ENCODE peak calls at places on chromosomes 1 and 21, in seven cellular contexts. One of them, this sample, is unnamed.

GRCh38 chr1:31666290-31666963 is 21.8 kb upstream of the PEF1 start:
- DNase-seq in mesendoderm: no peak
- DNase-seq in neuronal stem cell: no peak
- DNase-seq in heart right ventricle: no peak
- DNase-seq in Peyer's patch: peak; percentile 89
- DNase-seq in neural progenitor cell: no peak
- DNase-seq in psoas muscle: no peak
- DNase-seq in this sample: no peak

GRCh38 chr1:93713247-93713764 is 31.7 kb upstream of the BCAR3 start:
- DNase-seq in mesendoderm: peak; percentile 30
- DNase-seq in neuronal stem cell: no peak
- DNase-seq in heart right ventricle: no peak
- DNase-seq in Peyer's patch: no peak
- DNase-seq in neural progenitor cell: no peak
- DNase-seq in psoas muscle: no peak
- DNase-seq in this sample: no peak

GRCh38 chr21:29163381-29164115 is 33.1 kb downstream of the MAP3K7CL start:
- DNase-seq in mesendoderm: no peak
- DNase-seq in neuronal stem cell: no peak
- DNase-seq in heart right ventricle: no peak
- DNase-seq in Peyer's patch: no peak
- DNase-seq in neural progenitor cell: no peak
- DNase-seq in psoas muscle: no peak
- DNase-seq in this sample: no peak

GRCh38 chr1:197917813-197918646 is 858 bp downstream of the LHX9 start:
- DNase-seq in mesendoderm: no peak
- DNase-seq in neuronal stem cell: peak; percentile 47
- DNase-seq in heart right ventricle: no peak
- DNase-seq in Peyer's patch: no peak
- DNase-seq in neural progenitor cell: peak; percentile 64
- DNase-seq in psoas muscle: no peak
- DNase-seq in this sample: no peak

GRCh38 chr1:36656271-36656670 is 173.6 kb upstream of the CSF3R start:
- DNase-seq in mesendoderm: no peak
- DNase-seq in neuronal stem cell: no peak
- DNase-seq in heart right ventricle: no peak
- DNase-seq in Peyer's patch: no peak
- DNase-seq in neural progenitor cell: no peak
- DNase-seq in psoas muscle: no peak
- DNase-seq in this sample: no peak

GRCh38 chr1:68453060-68453665 is 3.4 kb upstream of the RPE65 start:
- DNase-seq in mesendoderm: no peak
- DNase-seq in neuronal stem cell: no peak
- DNase-seq in heart right ventricle: no peak
- DNase-seq in Peyer's patch: no peak
- DNase-seq in neural progenitor cell: no peak
- DNase-seq in psoas muscle: no peak
- DNase-seq in this sample: no peak

GRCh38 chr1:196148367-196148970 is 459.8 kb downstream of the KCNT2 start:
- DNase-seq in mesendoderm: peak; percentile 29
- DNase-seq in neuronal stem cell: no peak
- DNase-seq in heart right ventricle: no peak
- DNase-seq in Peyer's patch: no peak
- DNase-seq in neural progenitor cell: peak; percentile 10
- DNase-seq in psoas muscle: no peak
- DNase-seq in this sample: no peak

GRCh38 chr1:213103377-213104306 is 52.6 kb downstream of the RPS6KC1 start:
- DNase-seq in mesendoderm: no peak
- DNase-seq in neuronal stem cell: no peak
- DNase-seq in heart right ventricle: no peak
- DNase-seq in Peyer's patch: no peak
- DNase-seq in neural progenitor cell: no peak
- DNase-seq in psoas muscle: no peak
- DNase-seq in this sample: no peak

GRCh38 chr21:45104560-45104959 is 30.2 kb downstream of the ADARB1 start:
- DNase-seq in mesendoderm: no peak
- DNase-seq in neuronal stem cell: no peak
- DNase-seq in heart right ventricle: peak; percentile 66
- DNase-seq in Peyer's patch: no peak
- DNase-seq in neural progenitor cell: no peak
- DNase-seq in psoas muscle: no peak
- DNase-seq in this sample: no peak

GRCh38 chr1:68111804-68112436 is 61.5 kb upstream of the DIRAS3 start:
- DNase-seq in mesendoderm: peak; percentile 46
- DNase-seq in neuronal stem cell: peak; percentile 36
- DNase-seq in heart right ventricle: peak; percentile 72
- DNase-seq in Peyer's patch: peak; percentile 75
- DNase-seq in neural progenitor cell: peak; percentile 78
- DNase-seq in psoas muscle: peak; percentile 59
- DNase-seq in this sample: peak; percentile 4

GRCh38 chr1:201295861-201296260 is 12.6 kb downstream of the PKP1 start:
- DNase-seq in mesendoderm: no peak
- DNase-seq in neuronal stem cell: no peak
- DNase-seq in heart right ventricle: no peak
- DNase-seq in Peyer's patch: no peak
- DNase-seq in neural progenitor cell: no peak
- DNase-seq in psoas muscle: no peak
- DNase-seq in this sample: no peak

GRCh38 chr1:46549697-46550681 is 1.5 kb downstream of the KNCN start:
- DNase-seq in mesendoderm: peak; percentile 87
- DNase-seq in neuronal stem cell: peak; percentile 55
- DNase-seq in heart right ventricle: no peak
- DNase-seq in Peyer's patch: peak; percentile 58
- DNase-seq in neural progenitor cell: peak; percentile 58
- DNase-seq in psoas muscle: no peak
- DNase-seq in this sample: no peak

GRCh38 chr1:222370911-222371717 is 176.8 kb downstream of the HHIPL2 start:
- DNase-seq in mesendoderm: peak; percentile 32
- DNase-seq in neuronal stem cell: no peak
- DNase-seq in heart right ventricle: no peak
- DNase-seq in Peyer's patch: no peak
- DNase-seq in neural progenitor cell: no peak
- DNase-seq in psoas muscle: no peak
- DNase-seq in this sample: no peak

GRCh38 chr21:36480618-36481017 is 696 bp upstream of the CLDN14 start:
- DNase-seq in mesendoderm: no peak
- DNase-seq in neuronal stem cell: no peak
- DNase-seq in heart right ventricle: no peak
- DNase-seq in Peyer's patch: no peak
- DNase-seq in neural progenitor cell: no peak
- DNase-seq in psoas muscle: no peak
- DNase-seq in this sample: no peak

GRCh38 chr1:53617382-53618217 is 121.4 kb downstream of the GLIS1 start:
- DNase-seq in mesendoderm: no peak
- DNase-seq in neuronal stem cell: no peak
- DNase-seq in heart right ventricle: no peak
- DNase-seq in Peyer's patch: peak; percentile 41
- DNase-seq in neural progenitor cell: no peak
- DNase-seq in psoas muscle: no peak
- DNase-seq in this sample: no peak

GRCh38 chr1:21901986-21902377 is 35.1 kb downstream of the HSPG2 start:
- DNase-seq in mesendoderm: no peak
- DNase-seq in neuronal stem cell: no peak
- DNase-seq in heart right ventricle: no peak
- DNase-seq in Peyer's patch: no peak
- DNase-seq in neural progenitor cell: peak; percentile 69
- DNase-seq in psoas muscle: no peak
- DNase-seq in this sample: no peak

GRCh38 chr21:16709866-16710550 is 802.8 kb upstream of the CXADR start:
- DNase-seq in mesendoderm: peak; percentile 15
- DNase-seq in neuronal stem cell: no peak
- DNase-seq in heart right ventricle: no peak
- DNase-seq in Peyer's patch: no peak
- DNase-seq in neural progenitor cell: peak; percentile 15
- DNase-seq in psoas muscle: no peak
- DNase-seq in this sample: no peak

GRCh38 chr1:16721871-16722641 is 18.3 kb upstream of the RNU1-4 start:
- DNase-seq in mesendoderm: no peak
- DNase-seq in neuronal stem cell: no peak
- DNase-seq in heart right ventricle: no peak
- DNase-seq in Peyer's patch: no peak
- DNase-seq in neural progenitor cell: peak; percentile 1
- DNase-seq in psoas muscle: peak; percentile 1
- DNase-seq in this sample: no peak

GRCh38 chr1:16727190-16728111 is 12.9 kb upstream of the RNU1-4 start:
- DNase-seq in mesendoderm: peak; percentile 91
- DNase-seq in neuronal stem cell: no peak
- DNase-seq in heart right ventricle: peak; percentile 24
- DNase-seq in Peyer's patch: peak; percentile 66
- DNase-seq in neural progenitor cell: peak; percentile 57
- DNase-seq in psoas muscle: peak; percentile 34
- DNase-seq in this sample: no peak

GRCh38 chr1:16719571-16720402 is 20.5 kb upstream of the RNU1-4 start:
- DNase-seq in mesendoderm: no peak
- DNase-seq in neuronal stem cell: no peak
- DNase-seq in heart right ventricle: no peak
- DNase-seq in Peyer's patch: peak; percentile 48
- DNase-seq in neural progenitor cell: no peak
- DNase-seq in psoas muscle: peak; percentile 11
- DNase-seq in this sample: no peak

GRCh38 chr1:16720403-16721223 is 19.7 kb upstream of the RNU1-4 start:
- DNase-seq in mesendoderm: no peak
- DNase-seq in neuronal stem cell: no peak
- DNase-seq in heart right ventricle: no peak
- DNase-seq in Peyer's patch: no peak
- DNase-seq in neural progenitor cell: peak; percentile 1
- DNase-seq in psoas muscle: peak; percentile 11
- DNase-seq in this sample: no peak

DNA sequence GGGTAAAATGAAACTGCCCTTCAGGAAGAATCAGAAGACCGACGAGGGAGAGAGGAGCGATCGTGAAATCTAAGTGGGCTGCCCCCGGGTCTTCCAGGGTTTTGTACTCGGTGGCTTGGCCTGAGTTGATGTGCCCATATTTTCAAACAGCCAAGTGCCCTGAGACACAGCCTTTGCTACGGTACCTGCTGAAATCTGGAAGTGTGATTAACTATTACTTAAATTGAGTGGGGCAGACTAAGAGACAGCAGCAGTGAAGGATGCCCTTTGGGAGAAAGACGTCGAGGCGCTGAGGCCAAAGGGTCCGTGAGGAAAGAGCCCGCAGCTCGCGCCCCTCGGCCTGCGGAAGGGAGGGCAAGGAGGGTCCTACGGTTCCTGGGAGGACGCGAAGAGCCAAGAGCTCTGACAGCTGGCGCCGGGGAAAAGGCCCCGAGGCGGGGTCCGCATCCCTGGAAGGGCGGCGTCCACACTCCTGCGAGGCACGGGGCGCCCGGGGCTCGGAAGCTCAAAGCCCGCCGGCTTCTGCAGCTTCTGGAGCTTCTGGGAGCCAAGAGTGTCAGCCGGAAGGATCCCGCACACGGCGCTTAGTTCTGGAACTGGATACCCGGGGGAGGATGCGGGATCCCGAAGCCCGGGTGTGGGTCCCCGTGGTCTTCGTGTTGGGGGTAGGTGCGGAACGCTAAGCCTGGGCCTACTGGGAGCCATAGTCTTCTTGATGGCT is 15.4 kb upstream of the RNU1-4 start:
- DNase-seq in mesendoderm: no peak
- DNase-seq in neuronal stem cell: no peak
- DNase-seq in heart right ventricle: peak; percentile 29
- DNase-seq in Peyer's patch: peak; percentile 52
- DNase-seq in neural progenitor cell: peak; percentile 16
- DNase-seq in psoas muscle: peak; percentile 19
- DNase-seq in this sample: no peak
- H3K27me3 ChIP-seq in mesendoderm: peaks cover 1% of the 10 kb centered on the region
- H3K27me3 ChIP-seq in neuronal stem cell: no peaks in the 10 kb centered on the region
- H3K27me3 ChIP-seq in heart right ventricle: peaks cover 16% of the 10 kb centered on the region
- H3K27me3 ChIP-seq in Peyer's patch: no peaks in the 10 kb centered on the region
- H3K27me3 ChIP-seq in neural progenitor cell: peaks cover 9% of the 10 kb centered on the region
- H3K27me3 ChIP-seq in psoas muscle: peaks cover 3% of the 10 kb centered on the region
- H3K27me3 ChIP-seq in this sample: no peaks in the 10 kb centered on the region

DNA sequence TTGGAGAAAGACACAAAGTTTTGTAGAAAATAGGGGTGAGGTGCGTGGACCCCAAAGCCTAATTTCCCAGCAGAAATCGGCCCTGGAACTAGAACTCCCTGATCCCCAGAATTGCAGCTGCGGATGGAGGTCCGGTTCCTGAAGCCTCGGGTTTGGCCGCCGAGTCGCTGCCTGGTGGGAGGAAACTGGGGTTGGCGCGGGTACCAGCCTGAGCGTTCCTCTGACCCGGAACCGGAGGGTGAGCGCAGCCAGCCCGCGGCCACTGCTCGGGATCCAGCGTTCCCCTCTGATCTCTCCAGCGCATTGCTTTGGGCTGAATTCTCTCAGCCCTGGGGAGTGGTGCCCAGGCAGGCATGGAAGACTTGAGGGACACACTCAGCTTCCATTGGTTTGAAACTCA is 1.6 kb downstream of the ST6GALNAC5 start:
- DNase-seq in mesendoderm: peak; percentile 40
- DNase-seq in neuronal stem cell: peak; percentile 15
- DNase-seq in heart right ventricle: no peak
- DNase-seq in Peyer's patch: no peak
- DNase-seq in neural progenitor cell: peak; percentile 56
- DNase-seq in psoas muscle: no peak
- DNase-seq in this sample: no peak
- H3K27me3 ChIP-seq in mesendoderm: no peaks in the 10 kb centered on the region
- H3K27me3 ChIP-seq in neuronal stem cell: no peaks in the 10 kb centered on the region
- H3K27me3 ChIP-seq in heart right ventricle: peaks cover 51% of the 10 kb centered on the region
- H3K27me3 ChIP-seq in Peyer's patch: no peaks in the 10 kb centered on the region
- H3K27me3 ChIP-seq in neural progenitor cell: peaks cover 15% of the 10 kb centered on the region
- H3K27me3 ChIP-seq in psoas muscle: peaks cover 12% of the 10 kb centered on the region
- H3K27me3 ChIP-seq in this sample: no peaks in the 10 kb centered on the region

GRCh38 chr1:11434926-11435325 is 44.0 kb upstream of the DISP3 start:
- DNase-seq in mesendoderm: no peak
- DNase-seq in neuronal stem cell: no peak
- DNase-seq in heart right ventricle: no peak
- DNase-seq in Peyer's patch: no peak
- DNase-seq in neural progenitor cell: no peak
- DNase-seq in psoas muscle: no peak
- DNase-seq in this sample: no peak
- H3K27me3 ChIP-seq in mesendoderm: no peaks in the 10 kb centered on the region
- H3K27me3 ChIP-seq in neuronal stem cell: no peaks in the 10 kb centered on the region
- H3K27me3 ChIP-seq in heart right ventricle: no peaks in the 10 kb centered on the region
- H3K27me3 ChIP-seq in Peyer's patch: no peaks in the 10 kb centered on the region
- H3K27me3 ChIP-seq in neural progenitor cell: no peaks in the 10 kb centered on the region
- H3K27me3 ChIP-seq in psoas muscle: peaks cover 6% of the 10 kb centered on the region
- H3K27me3 ChIP-seq in this sample: no peaks in the 10 kb centered on the region

GRCh38 chr1:38476784-38477175 is 382.8 kb downstream of the RRAGC start:
- DNase-seq in mesendoderm: no peak
- DNase-seq in neuronal stem cell: no peak
- DNase-seq in heart right ventricle: no peak
- DNase-seq in Peyer's patch: no peak
- DNase-seq in neural progenitor cell: no peak
- DNase-seq in psoas muscle: no peak
- DNase-seq in this sample: no peak

GRCh38 chr1:38475624-38476005 is 384.0 kb downstream of the RRAGC start:
- DNase-seq in mesendoderm: no peak
- DNase-seq in neuronal stem cell: no peak
- DNase-seq in heart right ventricle: no peak
- DNase-seq in Peyer's patch: no peak
- DNase-seq in neural progenitor cell: no peak
- DNase-seq in psoas muscle: no peak
- DNase-seq in this sample: no peak

GRCh38 chr1:38476111-38476783 is 383.3 kb downstream of the RRAGC start:
- DNase-seq in mesendoderm: peak; percentile 55
- DNase-seq in neuronal stem cell: peak; percentile 83
- DNase-seq in heart right ventricle: no peak
- DNase-seq in Peyer's patch: no peak
- DNase-seq in neural progenitor cell: peak; percentile 89
- DNase-seq in psoas muscle: no peak
- DNase-seq in this sample: no peak

GRCh38 chr1:38474738-38475623 is 384.6 kb downstream of the RRAGC start:
- DNase-seq in mesendoderm: peak; percentile 67
- DNase-seq in neuronal stem cell: no peak
- DNase-seq in heart right ventricle: no peak
- DNase-seq in Peyer's patch: peak; percentile 80
- DNase-seq in neural progenitor cell: peak; percentile 25
- DNase-seq in psoas muscle: no peak
- DNase-seq in this sample: no peak

GRCh38 chr1:38477811-38478210 is 381.8 kb downstream of the RRAGC start:
- DNase-seq in mesendoderm: no peak
- DNase-seq in neuronal stem cell: no peak
- DNase-seq in heart right ventricle: no peak
- DNase-seq in Peyer's patch: no peak
- DNase-seq in neural progenitor cell: no peak
- DNase-seq in psoas muscle: no peak
- DNase-seq in this sample: no peak
- H3K27me3 ChIP-seq in mesendoderm: no peaks in the 10 kb centered on the region
- H3K27me3 ChIP-seq in neuronal stem cell: no peaks in the 10 kb centered on the region
- H3K27me3 ChIP-seq in heart right ventricle: peaks cover 38% of the 10 kb centered on the region
- H3K27me3 ChIP-seq in Peyer's patch: no peaks in the 10 kb centered on the region
- H3K27me3 ChIP-seq in neural progenitor cell: peaks cover 11% of the 10 kb centered on the region
- H3K27me3 ChIP-seq in psoas muscle: peaks cover 12% of the 10 kb centered on the region
- H3K27me3 ChIP-seq in this sample: no peaks in the 10 kb centered on the region